ENCODE peak calls at places on chromosomes 1 and 21, in five cellular contexts. P is stromal cell of bone marrow, S is KBM-7, N is BE2C, B is cardiac muscle cell. T is an unnamed sample.

GRCh38 chr1:41919764-41920397 is 1.2 kb upstream of the HIVEP3 start:
- DNase-seq in N (peak), B (peak), P (no peak), S (peak), T (peak)

GRCh38 chr1:45883633-45884032 is 80.2 kb downstream of the MAST2 start:
- DNase-seq in S (no peak), B (no peak), N (no peak), P (peak), T (no peak)

GRCh38 chr1:108747128-108747827 is 804 bp downstream of the STXBP3 start:
- DNase-seq in N (peak), S (peak), B (peak), P (peak), T (peak)

GRCh38 chr1:117561071-117561470 is 44.8 kb upstream of the TENT5C start:
- DNase-seq in P (no peak), B (no peak), N (no peak), S (no peak), T (no peak)

GRCh38 chr1:202618387-202619022 is 91.7 kb downstream of the SYT2 start:
- DNase-seq in P (no peak), N (no peak), B (peak), S (no peak), T (peak)

GRCh38 chr1:88726697-88727096 is 42.6 kb downstream of the PKN2 start:
- DNase-seq in S (peak), B (no peak), N (no peak), P (no peak), T (peak)

GRCh38 chr1:225772323-225772768 is 5.3 kb upstream of the SRP9 start:
- DNase-seq in B (peak), P (peak), S (peak), N (peak), T (peak)

GRCh38 chr1:82161651-82162238 is 361.0 kb downstream of the ADGRL2 start:
- DNase-seq in N (no peak), P (no peak), B (no peak), S (no peak), T (no peak)

GRCh38 chr1:155591770-155592169 is 18.2 kb upstream of the MSTO1 start:
- DNase-seq in P (peak), S (peak), N (peak), B (peak), T (peak)

GRCh38 chr21:33374080-33374873 is 28.9 kb upstream of the IFNGR2 start:
- DNase-seq in S (peak), B (peak), P (peak), N (peak), T (peak)

GRCh38 chr1:118963456-118964430 is 24.4 kb downstream of the TBX15 start:
- DNase-seq in P (peak), N (no peak), B (peak), S (no peak), T (peak)

GRCh38 chr21:45869121-45870007 is 112.2 kb upstream of the COL6A1 start:
- DNase-seq in N (no peak), P (no peak), S (no peak), B (peak), T (no peak)

GRCh38 chr1:178371999-178372398 is 124.8 kb downstream of the CLEC20A start:
- DNase-seq in N (no peak), S (no peak), P (no peak), B (no peak), T (no peak)

GRCh38 chr1:219806642-219807041 is 121.7 kb downstream of the SLC30A10 start:
- DNase-seq in N (no peak), B (no peak), S (no peak), P (peak), T (no peak)

GRCh38 chr1:213247038-213247437 is 196.0 kb downstream of the RPS6KC1 start:
- DNase-seq in B (no peak), S (no peak), P (no peak), N (no peak), T (no peak)

GRCh38 chr1:36881071-36881405 is 153.3 kb downstream of the GRIK3 start:
- DNase-seq in N (no peak), P (no peak), B (no peak), S (no peak), T (no peak)

GRCh38 chr1:32465541-32466002 is 700 bp downstream of the ZBTB8B start:
- DNase-seq in B (no peak), S (peak), P (no peak), N (no peak), T (no peak)

GRCh38 chr1:211483896-211484612 is 7.9 kb downstream of the RD3 start:
- DNase-seq in N (no peak), S (no peak), P (no peak), B (no peak), T (no peak)

GRCh38 chr1:10679521-10680220 is 116.8 kb downstream of the CASZ1 start:
- DNase-seq in N (peak), B (peak), P (no peak), S (peak), T (peak)

GRCh38 chr1:226870026-226870322 is 442 bp upstream of the PSEN2 start:
- DNase-seq in N (no peak), B (no peak), P (no peak), S (no peak), T (no peak)

GRCh38 chr1:234980657-234981396 is 147.8 kb downstream of the TOMM20 start:
- DNase-seq in S (peak), B (peak), P (peak), N (peak), T (peak)

T was measured in NB4.